ENCODE peak calls at places on chromosomes 1 and 21, in five cellular contexts. G, A, K, B and C are unnamed samples.

GRCh38 chr1:203589201-203589600 is 37.4 kb upstream of the ATP2B4 start:
- DNase-seq in G (no peak), A (no peak), K (no peak), B (no peak), C (no peak)

GRCh38 chr1:41357451-41358151 is 3.6 kb upstream of the FOXO6 start:
- DNase-seq in G (peak), A (no peak), K (no peak), B (no peak), C (no peak)

GRCh38 chr1:15259608-15260007 is 12.6 kb downstream of the FHAD1 start:
- DNase-seq in G (no peak), A (no peak), K (no peak), B (no peak), C (no peak)

GRCh38 chr1:39554277-39554676 is 22.3 kb downstream of the PABPC4 start:
- DNase-seq in G (no peak), A (no peak), K (no peak), B (no peak), C (no peak)

GRCh38 chr1:66526036-66526435 is 7.9 kb upstream of the SGIP1 start:
- DNase-seq in G (no peak), A (no peak), K (no peak), B (no peak), C (no peak)

GRCh38 chr1:53660666-53661065 is 78.3 kb downstream of the GLIS1 start:
- DNase-seq in G (no peak), A (no peak), K (no peak), B (no peak), C (no peak)

GRCh38 chr1:185316163-185317033 is 645 bp downstream of the IVNS1ABP start:
- DNase-seq in G (peak), A (peak), K (peak), B (peak), C (peak)

GRCh38 chr21:25776440-25776839 is 41.7 kb downstream of the GABPA start:
- DNase-seq in G (no peak), A (no peak), K (no peak), B (no peak), C (no peak)

GRCh38 chr1:182246783-182247182 is 144.8 kb downstream of the GLUL start:
- DNase-seq in G (no peak), A (no peak), K (no peak), B (no peak), C (no peak)

GRCh38 chr1:98058676-98059075 is 137.8 kb upstream of the DPYD start:
- DNase-seq in G (no peak), A (no peak), K (no peak), B (no peak), C (no peak)

GRCh38 chr21:29102791-29103257 is 27.6 kb upstream of the MAP3K7CL start:
- DNase-seq in G (no peak), A (no peak), K (no peak), B (no peak), C (no peak)

GRCh38 chr1:3018576-3018975 is 2.7 kb upstream of the ACTRT2 start:
- DNase-seq in G (no peak), A (no peak), K (no peak), B (no peak), C (no peak)